ENCODE peak calls at places on chromosomes 16 and 17, in five cellular contexts. I, W, S, C and F are unnamed samples.

GRCh38 chr17:74037320-74037719 is 166.2 kb upstream of the RPL38 start:
- DNase-seq in I (no peak), W (no peak), S (no peak), C (peak), F (no peak)

GRCh38 chr17:38728290-38728831 is 1.8 kb upstream of the CISD3 start:
- DNase-seq in I (no peak), W (no peak), S (no peak), C (no peak), F (no peak)

GRCh38 chr17:62618647-62619412 is 8.6 kb upstream of the MRC2 start:
- DNase-seq in I (no peak), W (no peak), S (no peak), C (no peak), F (no peak)

GRCh38 chr17:65183736-65184135 is 46.6 kb downstream of the RGS9 start:
- DNase-seq in I (no peak), W (no peak), S (peak), C (no peak), F (no peak)

GRCh38 chr16:88703486-88704309 is 2.5 kb downstream of the RNF166 start:
- DNase-seq in I (no peak), W (no peak), S (no peak), C (peak), F (no peak)

GRCh38 chr16:31876955-31877828 is 3.6 kb downstream of the ZNF267 start:
- DNase-seq in I (no peak), W (no peak), S (peak), C (no peak), F (no peak)

GRCh38 chr17:8062807-8063483 is 24.1 kb downstream of the ALOX15B start:
- DNase-seq in I (no peak), W (no peak), S (no peak), C (no peak), F (no peak)

GRCh38 chr16:48950184-48950583 is 331.5 kb downstream of the CBLN1 start:
- DNase-seq in I (no peak), W (no peak), S (no peak), C (no peak), F (no peak)

GRCh38 chr17:38418693-38419507 is 9.4 kb upstream of the ARHGAP23 start:
- DNase-seq in I (no peak), W (no peak), S (no peak), C (no peak), F (no peak)

GRCh38 chr17:47644324-47644723 is 5.4 kb upstream of the KPNB1 start:
- DNase-seq in I (no peak), W (no peak), S (no peak), C (no peak), F (no peak)

GRCh38 chr17:77186141-77186604 is 45.4 kb downstream of the SEC14L1 start:
- DNase-seq in I (no peak), W (no peak), S (no peak), C (peak), F (peak)

GRCh38 chr16:3115561-3115960 is 3.2 kb downstream of the ZNF205 start:
- DNase-seq in I (no peak), W (no peak), S (no peak), C (no peak), F (no peak)

GRCh38 chr16:87690911-87691685 is 74.7 kb downstream of the KLHDC4 start:
- DNase-seq in I (no peak), W (no peak), S (no peak), C (no peak), F (no peak)

GRCh38 chr16:84412262-84412661 is 43.9 kb downstream of the ATP2C2 start:
- DNase-seq in I (no peak), W (no peak), S (no peak), C (no peak), F (no peak)

GRCh38 chr16:72092832-72093447 is 480 bp downstream of the TXNL4B start:
- DNase-seq in I (no peak), W (no peak), S (peak), C (no peak), F (no peak)

GRCh38 chr17:70394430-70394829 is 225.1 kb downstream of the KCNJ2 start:
- DNase-seq in I (no peak), W (no peak), S (no peak), C (no peak), F (no peak)

GRCh38 chr16:79127768-79128167 is 472.8 kb downstream of the MAF start:
- DNase-seq in I (no peak), W (no peak), S (no peak), C (no peak), F (no peak)

GRCh38 chr17:75976175-75976848 is 2.7 kb downstream of the ACOX1 start:
- DNase-seq in I (no peak), W (no peak), S (no peak), C (no peak), F (no peak)

GRCh38 chr17:79053251-79053925 is 21.2 kb upstream of the ENGASE start:
- DNase-seq in I (no peak), W (no peak), S (peak), C (no peak), F (no peak)

GRCh38 chr16:12439443-12440232 is 364.0 kb downstream of the CPPED1 start:
- DNase-seq in I (no peak), W (no peak), S (no peak), C (no peak), F (no peak)

GRCh38 chr17:80347536-80347935 is 67.4 kb upstream of the ENDOV start:
- DNase-seq in I (no peak), W (no peak), S (no peak), C (no peak), F (no peak)

GRCh38 chr16:1492082-1492922 is 858 bp upstream of the TELO2 start:
- DNase-seq in I (no peak), W (no peak), S (no peak), C (no peak), F (no peak)

GRCh38 chr16:27505297-27506236 is 44.1 kb downstream of the GTF3C1 start:
- DNase-seq in I (no peak), W (no peak), S (no peak), C (no peak), F (no peak)

GRCh38 chr17:43572368-43572980 is 26.3 kb upstream of the ETV4 start:
- DNase-seq in I (no peak), W (no peak), S (no peak), C (no peak), F (no peak)

GRCh38 chr16:8996891-8997290 is 33.2 kb upstream of the USP7 start:
- DNase-seq in I (no peak), W (no peak), S (no peak), C (no peak), F (no peak)

GRCh38 chr16:526181-527014 is 1.1 kb upstream of the CAPN15 start:
- DNase-seq in I (no peak), W (no peak), S (peak), C (peak), F (no peak)

GRCh38 chr17:37567137-37567927 is 41.9 kb downstream of the SYNRG start:
- DNase-seq in I (no peak), W (no peak), S (peak), C (no peak), F (no peak)

GRCh38 chr17:65850486-65850885 is 289.0 kb upstream of the AXIN2 start:
- DNase-seq in I (no peak), W (no peak), S (peak), C (no peak), F (no peak)

GRCh38 chr16:85428168-85428898 is 184.8 kb upstream of the GSE1 start:
- DNase-seq in I (no peak), W (no peak), S (no peak), C (no peak), F (peak)

GRCh38 chr17:40622509-40622928 is 25.1 kb downstream of the SMARCE1 start:
- DNase-seq in I (no peak), W (no peak), S (no peak), C (no peak), F (no peak)

GRCh38 chr16:81809567-81809966 is 30.5 kb downstream of the PLCG2 start:
- DNase-seq in I (no peak), W (no peak), S (no peak), C (no peak), F (no peak)

GRCh38 chr16:21284414-21284813 is 6.3 kb upstream of the CRYM start:
- DNase-seq in I (no peak), W (no peak), S (no peak), C (no peak), F (no peak)

GRCh38 chr17:77884019-77884418 is 74.5 kb upstream of the TNRC6C start:
- DNase-seq in I (no peak), W (no peak), S (no peak), C (no peak), F (no peak)

GRCh38 chr17:74427048-74427762 is 4.7 kb upstream of the GPRC5C start:
- DNase-seq in I (no peak), W (no peak), S (no peak), C (peak), F (no peak)

GRCh38 chr17:47280072-47280811 is 26.6 kb downstream of the ITGB3 start:
- DNase-seq in I (no peak), W (no peak), S (peak), C (no peak), F (no peak)

GRCh38 chr17:76716146-76716833 is 5.5 kb upstream of the MXRA7 start:
- DNase-seq in I (no peak), W (no peak), S (peak), C (no peak), F (no peak)

DNA sequence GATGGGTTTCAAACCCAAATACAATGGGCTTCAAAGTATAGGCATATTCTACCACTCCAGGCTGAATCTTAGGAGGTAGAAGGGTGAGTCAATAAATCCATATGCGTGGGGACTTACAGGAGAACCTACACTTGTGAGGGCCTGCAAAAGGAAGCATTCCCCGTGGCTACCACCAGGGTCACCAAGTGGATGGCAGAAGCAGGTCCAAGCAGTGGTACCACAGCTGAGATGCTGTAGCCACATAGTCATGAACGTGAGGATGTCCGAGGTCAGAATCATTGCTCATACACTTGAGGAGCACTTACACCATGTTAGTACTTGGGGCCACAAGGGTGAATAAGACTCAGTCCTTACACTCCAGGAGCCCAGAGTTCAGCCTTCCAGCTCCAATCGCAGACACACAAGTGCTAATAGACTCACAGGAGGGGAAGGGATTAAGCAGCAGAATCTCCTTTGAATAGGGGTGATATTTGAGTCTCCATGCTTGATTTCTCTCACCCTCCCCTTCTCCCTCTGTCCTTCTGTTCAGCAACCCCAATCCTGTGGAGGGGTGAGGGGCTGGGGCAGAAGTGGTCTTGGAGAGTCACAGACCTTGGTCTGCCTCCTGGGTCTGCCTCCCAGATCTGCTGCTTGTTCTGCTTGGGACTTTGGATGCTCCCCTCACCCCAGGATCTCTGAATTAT is 42.5 kb upstream of the ASIC2 start:
- DNase-seq in I (no peak), W (no peak), S (no peak), C (no peak), F (no peak)
- TF ChIP-seq CTCF in I (no peak), W (no peak), S (no peak), C (no peak), F (no peak)

GRCh38 chr16:5490499-5490898 is 392.9 kb upstream of the EEF2KMT start:
- DNase-seq in I (no peak), W (no peak), S (no peak), C (peak), F (no peak)
- TF ChIP-seq CTCF in I (no peak), W (peak), S (peak), C (peak), F (no peak)

DNA sequence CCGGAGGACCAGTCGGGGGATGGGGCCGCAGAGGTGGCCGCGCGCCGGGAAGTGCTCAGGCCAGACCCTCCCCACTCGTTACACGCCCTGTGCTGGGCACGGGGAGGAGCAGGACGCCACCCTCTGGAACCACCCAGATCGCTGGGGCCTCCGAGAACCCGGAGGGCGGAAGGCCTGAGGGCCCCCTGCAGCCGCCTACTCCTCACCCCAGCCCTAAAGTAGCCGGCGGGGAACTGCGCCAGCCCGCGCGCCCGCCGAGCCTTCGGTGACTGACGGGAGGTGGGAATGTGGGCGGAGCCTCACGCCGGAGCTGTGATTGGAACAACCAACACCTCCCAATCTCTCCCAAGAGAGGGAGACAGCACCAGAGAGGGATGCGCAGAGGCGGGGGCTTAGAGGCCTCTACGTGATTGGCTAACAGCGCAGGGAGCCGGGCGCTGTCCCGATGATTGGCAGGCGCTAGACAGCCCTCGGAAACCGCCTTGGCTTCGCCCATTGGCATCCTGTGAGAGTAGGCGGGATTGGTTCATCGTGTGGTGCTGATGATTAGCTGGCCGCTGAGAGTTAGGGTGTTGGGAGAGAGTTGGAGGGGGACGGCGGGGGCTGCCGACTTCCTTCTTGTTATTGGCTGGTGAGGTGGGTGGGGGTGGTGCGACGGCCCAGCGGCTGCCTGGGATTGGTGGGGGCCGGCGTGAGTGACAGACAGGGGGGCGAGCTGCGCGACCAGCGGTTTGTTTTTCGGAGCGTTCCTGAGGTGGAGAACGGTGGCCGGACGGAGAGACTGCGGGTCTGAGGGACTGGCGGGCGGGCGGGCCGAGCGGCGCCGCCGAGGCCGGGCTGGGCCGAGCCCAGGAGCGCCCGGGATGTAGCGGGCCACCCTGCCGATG is at the start of gene MAP3K3:
- DNase-seq in I (peak), W (peak), S (peak), C (peak), F (peak)
- TF ChIP-seq CTCF in I (peak), W (no peak), S (peak), C (peak), F (no peak)

DNA sequence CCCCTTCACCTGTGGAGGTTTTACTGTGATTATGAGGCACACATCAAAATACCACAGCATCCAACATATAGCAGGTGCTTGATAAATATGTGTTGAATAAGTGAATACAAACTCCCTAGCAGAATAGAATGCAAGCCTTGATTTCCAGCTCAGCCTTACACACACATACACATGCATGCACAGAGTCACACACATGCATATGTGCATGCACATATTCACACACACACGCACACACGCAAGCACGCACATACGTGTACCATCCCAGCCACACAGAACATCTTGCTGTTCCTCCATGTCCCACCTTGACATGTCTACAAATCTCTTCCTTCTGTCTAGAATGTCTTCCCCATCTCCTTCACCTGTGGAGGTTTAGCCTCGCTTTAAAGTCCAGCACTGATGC is 160.1 kb downstream of the GRIN2A start:
- DNase-seq in I (no peak), W (no peak), S (no peak), C (no peak), F (no peak)
- TF ChIP-seq CTCF in I (no peak), W (no peak), S (no peak), C (no peak), F (no peak)